ENCODE peak calls at places on chromosomes 7 and 10, in ten cellular contexts. One of them, this sample, is unnamed.

GRCh38 chr10:71717056-71717755 is 2.4 kb downstream of the C10orf105 start:
- DNase-seq in BE2C: no peak
- DNase-seq in pancreas: no peak
- DNase-seq in fibroblast of pulmonary artery: no peak
- DNase-seq in epithelial cell of esophagus: no peak
- DNase-seq in A549: no peak
- DNase-seq in tibial artery: no peak
- DNase-seq in ovary: no peak
- DNase-seq in brain microvascular endothelial cell: no peak
- DNase-seq in psoas muscle: no peak
- DNase-seq in this sample: no peak

GRCh38 chr10:8853048-8853447 is 798.6 kb downstream of the GATA3 start:
- DNase-seq in BE2C: no peak
- DNase-seq in A549: no peak
- DNase-seq in epithelial cell of esophagus: no peak
- DNase-seq in ovary: no peak
- DNase-seq in pancreas: no peak
- DNase-seq in psoas muscle: no peak
- DNase-seq in fibroblast of pulmonary artery: no peak
- DNase-seq in tibial artery: no peak
- DNase-seq in brain microvascular endothelial cell: no peak
- DNase-seq in this sample: no peak

GRCh38 chr7:150846291-150847115 is 5.8 kb upstream of the AOC1 start:
- DNase-seq in ovary: no peak
- DNase-seq in epithelial cell of esophagus: no peak
- DNase-seq in BE2C: no peak
- DNase-seq in tibial artery: no peak
- DNase-seq in pancreas: no peak
- DNase-seq in A549: no peak
- DNase-seq in brain microvascular endothelial cell: no peak
- DNase-seq in fibroblast of pulmonary artery: no peak
- DNase-seq in psoas muscle: no peak
- DNase-seq in this sample: no peak

GRCh38 chr7:94761451-94761850 is 105.5 kb upstream of the SGCE start:
- DNase-seq in brain microvascular endothelial cell: no peak
- DNase-seq in tibial artery: no peak
- DNase-seq in A549: no peak
- DNase-seq in BE2C: no peak
- DNase-seq in ovary: no peak
- DNase-seq in pancreas: no peak
- DNase-seq in fibroblast of pulmonary artery: no peak
- DNase-seq in psoas muscle: no peak
- DNase-seq in epithelial cell of esophagus: peak
- DNase-seq in this sample: no peak

GRCh38 chr10:94725871-94726270 is 36.6 kb upstream of the CYP2C19 start:
- DNase-seq in pancreas: no peak
- DNase-seq in epithelial cell of esophagus: peak
- DNase-seq in fibroblast of pulmonary artery: peak
- DNase-seq in tibial artery: no peak
- DNase-seq in psoas muscle: no peak
- DNase-seq in A549: no peak
- DNase-seq in BE2C: no peak
- DNase-seq in brain microvascular endothelial cell: no peak
- DNase-seq in ovary: no peak
- DNase-seq in this sample: peak

GRCh38 chr7:44967571-44968446 is 11.0 kb downstream of the MYO1G start:
- DNase-seq in BE2C: peak
- DNase-seq in brain microvascular endothelial cell: no peak
- DNase-seq in A549: peak
- DNase-seq in epithelial cell of esophagus: no peak
- DNase-seq in ovary: no peak
- DNase-seq in pancreas: no peak
- DNase-seq in fibroblast of pulmonary artery: peak
- DNase-seq in tibial artery: no peak
- DNase-seq in psoas muscle: no peak
- DNase-seq in this sample: no peak

GRCh38 chr10:77970869-77971803 is 44.6 kb upstream of the DLG5 start:
- DNase-seq in ovary: peak
- DNase-seq in brain microvascular endothelial cell: peak
- DNase-seq in epithelial cell of esophagus: peak
- DNase-seq in tibial artery: peak
- DNase-seq in pancreas: peak
- DNase-seq in A549: peak
- DNase-seq in psoas muscle: peak
- DNase-seq in fibroblast of pulmonary artery: peak
- DNase-seq in BE2C: peak
- DNase-seq in this sample: peak

GRCh38 chr10:86857097-86857825 is 100.2 kb downstream of the MMRN2 start:
- DNase-seq in psoas muscle: no peak
- DNase-seq in pancreas: no peak
- DNase-seq in brain microvascular endothelial cell: peak
- DNase-seq in ovary: no peak
- DNase-seq in tibial artery: no peak
- DNase-seq in A549: no peak
- DNase-seq in fibroblast of pulmonary artery: peak
- DNase-seq in epithelial cell of esophagus: no peak
- DNase-seq in BE2C: no peak
- DNase-seq in this sample: no peak

GRCh38 chr7:42186181-42186580 is 50.8 kb downstream of the GLI3 start:
- DNase-seq in BE2C: no peak
- DNase-seq in pancreas: no peak
- DNase-seq in epithelial cell of esophagus: peak
- DNase-seq in tibial artery: no peak
- DNase-seq in fibroblast of pulmonary artery: no peak
- DNase-seq in A549: peak
- DNase-seq in psoas muscle: no peak
- DNase-seq in ovary: no peak
- DNase-seq in brain microvascular endothelial cell: no peak
- DNase-seq in this sample: no peak

GRCh38 chr7:73703985-73704639 is 15.4 kb downstream of the STX1A start:
- DNase-seq in psoas muscle: peak
- DNase-seq in pancreas: no peak
- DNase-seq in tibial artery: no peak
- DNase-seq in epithelial cell of esophagus: peak
- DNase-seq in BE2C: peak
- DNase-seq in brain microvascular endothelial cell: peak
- DNase-seq in ovary: peak
- DNase-seq in fibroblast of pulmonary artery: peak
- DNase-seq in A549: peak
- DNase-seq in this sample: no peak

GRCh38 chr7:43825391-43825808 is 43.9 kb downstream of the MRPS24 start:
- DNase-seq in epithelial cell of esophagus: no peak
- DNase-seq in pancreas: no peak
- DNase-seq in psoas muscle: no peak
- DNase-seq in brain microvascular endothelial cell: no peak
- DNase-seq in fibroblast of pulmonary artery: no peak
- DNase-seq in ovary: no peak
- DNase-seq in BE2C: no peak
- DNase-seq in A549: no peak
- DNase-seq in tibial artery: no peak
- DNase-seq in this sample: no peak

GRCh38 chr7:116577320-116577871 is 52.6 kb downstream of the CAV1 start:
- DNase-seq in ovary: no peak
- DNase-seq in A549: no peak
- DNase-seq in pancreas: no peak
- DNase-seq in tibial artery: no peak
- DNase-seq in epithelial cell of esophagus: no peak
- DNase-seq in brain microvascular endothelial cell: peak
- DNase-seq in psoas muscle: no peak
- DNase-seq in fibroblast of pulmonary artery: no peak
- DNase-seq in BE2C: no peak
- DNase-seq in this sample: no peak

DNA sequence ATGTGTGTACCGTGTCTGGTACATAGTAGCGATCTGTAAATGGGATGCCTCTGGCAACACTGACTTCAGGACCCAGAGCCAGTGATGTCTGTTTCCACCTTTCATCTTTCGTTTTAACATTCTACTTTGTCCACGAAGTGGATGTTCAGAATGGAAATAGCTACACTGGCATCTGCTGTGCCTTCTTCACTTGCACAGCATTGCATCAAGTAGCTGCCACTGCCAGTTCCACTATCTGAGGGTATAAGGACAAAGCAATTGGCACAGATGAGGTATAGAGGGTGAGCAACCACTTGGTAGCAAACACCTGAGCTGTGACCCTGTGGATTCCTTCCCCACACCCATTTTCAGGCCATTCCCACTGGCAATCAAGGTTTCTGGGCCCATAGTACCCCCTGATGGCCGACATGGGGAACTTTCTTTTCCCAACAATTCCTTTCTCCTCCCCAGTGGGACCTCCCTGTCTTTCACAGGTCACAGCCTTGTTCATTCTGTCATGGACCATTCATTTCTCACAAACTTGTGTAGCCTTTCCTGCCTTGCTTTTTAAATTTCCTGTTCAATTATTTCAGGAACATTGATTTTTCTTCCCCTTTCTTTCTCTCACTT is 4.0 kb downstream of the ITGA8 start:
- DNase-seq in A549: no peak
- DNase-seq in tibial artery: no peak
- DNase-seq in ovary: no peak
- DNase-seq in epithelial cell of esophagus: peak
- DNase-seq in BE2C: peak
- DNase-seq in pancreas: no peak
- DNase-seq in brain microvascular endothelial cell: peak
- DNase-seq in psoas muscle: no peak
- DNase-seq in fibroblast of pulmonary artery: peak
- DNase-seq in this sample: peak
- TF ChIP-seq CTCF in A549: peak
- TF ChIP-seq CTCF in tibial artery: peak
- TF ChIP-seq CTCF in ovary: no peak
- TF ChIP-seq CTCF in epithelial cell of esophagus: peak
- TF ChIP-seq CTCF in BE2C: peak
- TF ChIP-seq CTCF in pancreas: no peak
- TF ChIP-seq CTCF in brain microvascular endothelial cell: peak
- TF ChIP-seq CTCF in psoas muscle: peak
- TF ChIP-seq CTCF in fibroblast of pulmonary artery: peak
- TF ChIP-seq CTCF in this sample: peak

DNA sequence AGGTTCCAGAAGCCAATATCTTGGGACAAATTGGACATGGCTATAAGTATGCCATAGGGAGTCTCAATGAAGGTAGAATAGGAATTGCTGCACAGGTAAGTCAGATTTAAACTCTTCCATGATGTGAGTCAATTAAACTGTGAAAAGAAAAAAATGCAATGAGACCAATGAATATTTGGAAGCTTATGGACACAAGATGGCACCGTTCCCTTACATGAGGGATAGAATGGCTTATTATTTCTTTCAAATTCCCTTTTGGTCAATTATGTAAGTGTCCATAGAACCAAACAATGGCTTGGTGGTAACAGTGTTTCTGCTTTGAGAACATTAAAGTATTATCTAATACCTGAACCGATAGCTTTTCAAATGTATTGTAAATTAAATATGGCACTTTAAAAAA is 35.6 kb downstream of the ACADSB start:
- DNase-seq in brain microvascular endothelial cell: no peak
- DNase-seq in pancreas: no peak
- DNase-seq in ovary: no peak
- DNase-seq in tibial artery: no peak
- DNase-seq in epithelial cell of esophagus: peak
- DNase-seq in fibroblast of pulmonary artery: peak
- DNase-seq in BE2C: no peak
- DNase-seq in psoas muscle: no peak
- DNase-seq in A549: no peak
- DNase-seq in this sample: peak
- TF ChIP-seq CTCF in brain microvascular endothelial cell: no peak
- TF ChIP-seq CTCF in pancreas: no peak
- TF ChIP-seq CTCF in ovary: no peak
- TF ChIP-seq CTCF in tibial artery: no peak
- TF ChIP-seq CTCF in epithelial cell of esophagus: no peak
- TF ChIP-seq CTCF in fibroblast of pulmonary artery: no peak
- TF ChIP-seq CTCF in BE2C: peak
- TF ChIP-seq CTCF in psoas muscle: no peak
- TF ChIP-seq CTCF in A549: peak
- TF ChIP-seq CTCF in this sample: peak

GRCh38 chr7:2661602-2662272 is 26.3 kb upstream of the AMZ1 start:
- DNase-seq in epithelial cell of esophagus: no peak
- DNase-seq in BE2C: peak
- DNase-seq in pancreas: no peak
- DNase-seq in A549: no peak
- DNase-seq in brain microvascular endothelial cell: no peak
- DNase-seq in tibial artery: no peak
- DNase-seq in ovary: peak
- DNase-seq in fibroblast of pulmonary artery: no peak
- DNase-seq in psoas muscle: no peak
- DNase-seq in this sample: no peak

GRCh38 chr7:2660359-2661095 is 27.5 kb upstream of the AMZ1 start:
- DNase-seq in pancreas: no peak
- DNase-seq in epithelial cell of esophagus: no peak
- DNase-seq in tibial artery: no peak
- DNase-seq in A549: no peak
- DNase-seq in brain microvascular endothelial cell: no peak
- DNase-seq in BE2C: peak
- DNase-seq in psoas muscle: no peak
- DNase-seq in fibroblast of pulmonary artery: no peak
- DNase-seq in ovary: peak
- DNase-seq in this sample: no peak

GRCh38 chr7:2659556-2660358 is 28.0 kb downstream of the TTYH3 start:
- DNase-seq in epithelial cell of esophagus: no peak
- DNase-seq in psoas muscle: no peak
- DNase-seq in BE2C: no peak
- DNase-seq in brain microvascular endothelial cell: no peak
- DNase-seq in pancreas: no peak
- DNase-seq in fibroblast of pulmonary artery: no peak
- DNase-seq in ovary: peak
- DNase-seq in tibial artery: no peak
- DNase-seq in A549: no peak
- DNase-seq in this sample: no peak

GRCh38 chr7:2662273-2663120 is 25.5 kb upstream of the AMZ1 start:
- DNase-seq in BE2C: no peak
- DNase-seq in fibroblast of pulmonary artery: no peak
- DNase-seq in tibial artery: no peak
- DNase-seq in epithelial cell of esophagus: no peak
- DNase-seq in pancreas: no peak
- DNase-seq in ovary: no peak
- DNase-seq in brain microvascular endothelial cell: no peak
- DNase-seq in psoas muscle: no peak
- DNase-seq in A549: no peak
- DNase-seq in this sample: no peak

DNA sequence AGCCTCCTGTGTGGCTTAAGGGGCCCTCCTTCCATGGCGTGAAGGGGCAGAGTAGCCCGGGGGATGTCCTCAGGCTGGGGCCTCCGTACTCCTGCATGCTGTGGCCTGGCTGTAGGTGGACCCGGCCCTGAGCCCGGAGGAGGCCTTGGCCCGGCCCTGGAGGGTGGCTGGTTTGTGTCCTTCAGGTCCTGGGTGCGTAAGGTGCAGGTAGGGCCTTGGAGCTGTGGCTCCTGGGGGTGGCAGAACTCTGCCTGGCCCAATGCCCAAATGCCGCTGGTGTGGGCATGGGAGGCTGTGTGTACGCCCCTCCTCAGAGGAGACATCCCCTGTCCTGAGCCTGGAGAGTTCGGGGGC is 26.9 kb upstream of the AMZ1 start:
- DNase-seq in psoas muscle: no peak
- DNase-seq in fibroblast of pulmonary artery: no peak
- DNase-seq in tibial artery: no peak
- DNase-seq in epithelial cell of esophagus: no peak
- DNase-seq in A549: no peak
- DNase-seq in ovary: peak
- DNase-seq in pancreas: no peak
- DNase-seq in brain microvascular endothelial cell: no peak
- DNase-seq in BE2C: no peak
- DNase-seq in this sample: no peak
- TF ChIP-seq CTCF in psoas muscle: no peak
- TF ChIP-seq CTCF in fibroblast of pulmonary artery: no peak
- TF ChIP-seq CTCF in tibial artery: no peak
- TF ChIP-seq CTCF in epithelial cell of esophagus: no peak
- TF ChIP-seq CTCF in A549: no peak
- TF ChIP-seq CTCF in ovary: no peak
- TF ChIP-seq CTCF in pancreas: no peak
- TF ChIP-seq CTCF in brain microvascular endothelial cell: no peak
- TF ChIP-seq CTCF in BE2C: no peak
- TF ChIP-seq CTCF in this sample: no peak

GRCh38 chr10:27759483-27760281 is 14.1 kb upstream of the MKX start:
- DNase-seq in psoas muscle: no peak
- DNase-seq in pancreas: no peak
- DNase-seq in ovary: no peak
- DNase-seq in brain microvascular endothelial cell: no peak
- DNase-seq in tibial artery: no peak
- DNase-seq in epithelial cell of esophagus: no peak
- DNase-seq in fibroblast of pulmonary artery: no peak
- DNase-seq in BE2C: no peak
- DNase-seq in A549: no peak
- DNase-seq in this sample: peak
- TF ChIP-seq CTCF in psoas muscle: no peak
- TF ChIP-seq CTCF in pancreas: peak
- TF ChIP-seq CTCF in ovary: no peak
- TF ChIP-seq CTCF in brain microvascular endothelial cell: no peak
- TF ChIP-seq CTCF in tibial artery: no peak
- TF ChIP-seq CTCF in epithelial cell of esophagus: no peak
- TF ChIP-seq CTCF in fibroblast of pulmonary artery: no peak
- TF ChIP-seq CTCF in BE2C: no peak
- TF ChIP-seq CTCF in A549: no peak
- TF ChIP-seq CTCF in this sample: peak

This sample was measured in MCF 10A.